ENCODE peak calls at places on chromosomes 7 and 10, in four cellular contexts. One of them, this sample, is unnamed.

GRCh38 chr10:99431190-99431549 is 746 bp upstream of the GOT1 start:
- DNase-seq in AG10803: peak; percentile 58
- DNase-seq in fibroblast of mammary gland: peak; percentile 66
- DNase-seq in LNCaP clone FGC: peak; percentile 56
- DNase-seq in this sample: peak; percentile 32

GRCh38 chr10:35635576-35635975 is 6.5 kb downstream of the FZD8 start:
- DNase-seq in AG10803: peak; percentile 64
- DNase-seq in LNCaP clone FGC: peak; percentile 45
- DNase-seq in fibroblast of mammary gland: peak; percentile 73
- DNase-seq in this sample: peak; percentile 32

GRCh38 chr10:33157108-33157507 is 177.4 kb downstream of the NRP1 start:
- DNase-seq in fibroblast of mammary gland: peak; percentile 84
- DNase-seq in LNCaP clone FGC: no peak
- DNase-seq in AG10803: peak; percentile 76
- DNase-seq in this sample: no peak

GRCh38 chr10:132411561-132412253 is 14.7 kb downstream of the PWWP2B start:
- DNase-seq in fibroblast of mammary gland: peak; percentile 39
- DNase-seq in LNCaP clone FGC: no peak
- DNase-seq in AG10803: peak; percentile 47
- DNase-seq in this sample: no peak

GRCh38 chr10:6382081-6382480 is 179.3 kb downstream of the PFKFB3 start:
- DNase-seq in fibroblast of mammary gland: peak; percentile 55
- DNase-seq in LNCaP clone FGC: no peak
- DNase-seq in AG10803: peak; percentile 79
- DNase-seq in this sample: peak; percentile 45

GRCh38 chr7:4198301-4198700 is 483.8 kb upstream of the FOXK1 start:
- DNase-seq in LNCaP clone FGC: peak; percentile 74
- DNase-seq in fibroblast of mammary gland: no peak
- DNase-seq in AG10803: no peak
- DNase-seq in this sample: no peak

GRCh38 chr7:128918266-128918665 is 7.8 kb upstream of the KCP start:
- DNase-seq in fibroblast of mammary gland: no peak
- DNase-seq in AG10803: no peak
- DNase-seq in LNCaP clone FGC: no peak
- DNase-seq in this sample: no peak

GRCh38 chr7:10939237-10939910 is 34.3 kb upstream of the PHF14 start:
- DNase-seq in AG10803: no peak
- DNase-seq in LNCaP clone FGC: no peak
- DNase-seq in fibroblast of mammary gland: peak; percentile 2
- DNase-seq in this sample: no peak

GRCh38 chr7:17369686-17370426 is 71.4 kb downstream of the AHR start:
- DNase-seq in AG10803: peak; percentile 94
- DNase-seq in fibroblast of mammary gland: peak; percentile 96
- DNase-seq in LNCaP clone FGC: no peak
- DNase-seq in this sample: peak; percentile 51

GRCh38 chr10:34723746-34724145 is 91.3 kb downstream of the PARD3 start:
- DNase-seq in LNCaP clone FGC: no peak
- DNase-seq in fibroblast of mammary gland: peak; percentile 82
- DNase-seq in AG10803: peak; percentile 77
- DNase-seq in this sample: no peak

GRCh38 chr10:48523212-48523819 is 81.6 kb downstream of the ARHGAP22 start:
- DNase-seq in AG10803: peak; percentile 95
- DNase-seq in LNCaP clone FGC: no peak
- DNase-seq in fibroblast of mammary gland: peak; percentile 96
- DNase-seq in this sample: no peak

GRCh38 chr7:36128448-36129047 is 24.5 kb upstream of the EEPD1 start:
- DNase-seq in fibroblast of mammary gland: peak; percentile 95
- DNase-seq in LNCaP clone FGC: peak; percentile 91
- DNase-seq in AG10803: peak; percentile 87
- DNase-seq in this sample: no peak

GRCh38 chr10:3976718-3977117 is 191.7 kb upstream of the KLF6 start:
- DNase-seq in LNCaP clone FGC: no peak
- DNase-seq in fibroblast of mammary gland: no peak
- DNase-seq in AG10803: no peak
- DNase-seq in this sample: no peak

GRCh38 chr7:112422842-112423496 is 27.3 kb upstream of the IFRD1 start:
- DNase-seq in AG10803: peak; percentile 91
- DNase-seq in LNCaP clone FGC: peak; percentile 96
- DNase-seq in fibroblast of mammary gland: peak; percentile 92
- DNase-seq in this sample: peak; percentile 71

GRCh38 chr7:103073989-103074518 is 542 bp downstream of the FBXL13 start:
- DNase-seq in fibroblast of mammary gland: no peak
- DNase-seq in LNCaP clone FGC: no peak
- DNase-seq in AG10803: peak; percentile 10
- DNase-seq in this sample: no peak

GRCh38 chr7:16989883-16990413 is 108.2 kb upstream of the AGR3 start:
- DNase-seq in AG10803: peak; percentile 85
- DNase-seq in LNCaP clone FGC: peak; percentile 100
- DNase-seq in fibroblast of mammary gland: peak; percentile 90
- DNase-seq in this sample: no peak

GRCh38 chr7:30879139-30880089 is 32.2 kb upstream of the AQP1 start:
- DNase-seq in LNCaP clone FGC: no peak
- DNase-seq in fibroblast of mammary gland: no peak
- DNase-seq in AG10803: no peak
- DNase-seq in this sample: no peak

GRCh38 chr10:21318768-21319167 is 206.7 kb downstream of the SKIDA1 start:
- DNase-seq in fibroblast of mammary gland: peak; percentile 38
- DNase-seq in AG10803: no peak
- DNase-seq in LNCaP clone FGC: no peak
- DNase-seq in this sample: no peak

GRCh38 chr10:82643601-82644000 is 768.6 kb downstream of the NRG3 start:
- DNase-seq in fibroblast of mammary gland: peak; percentile 1
- DNase-seq in AG10803: no peak
- DNase-seq in LNCaP clone FGC: no peak
- DNase-seq in this sample: no peak

GRCh38 chr7:30038182-30038980 is 10.2 kb downstream of the PLEKHA8 start:
- DNase-seq in fibroblast of mammary gland: peak; percentile 82
- DNase-seq in LNCaP clone FGC: no peak
- DNase-seq in AG10803: peak; percentile 79
- DNase-seq in this sample: no peak

GRCh38 chr10:29542723-29543122 is 92.0 kb downstream of the SVIL start:
- DNase-seq in LNCaP clone FGC: no peak
- DNase-seq in fibroblast of mammary gland: no peak
- DNase-seq in AG10803: no peak
- DNase-seq in this sample: no peak

GRCh38 chr10:91126471-91126870 is 94.0 kb upstream of the PCGF5 start:
- DNase-seq in fibroblast of mammary gland: no peak
- DNase-seq in LNCaP clone FGC: no peak
- DNase-seq in AG10803: no peak
- DNase-seq in this sample: no peak